ENCODE peak calls at places on chromosomes 4 and X, in six cellular contexts. One of them, this sample, is unnamed.

GRCh38 chr4:56641494-56642051 is 39.5 kb downstream of the HOPX start:
- DNase-seq in HepG2: no peak
- DNase-seq in endothelial cell of umbilical vein: peak
- DNase-seq in K562: no peak
- DNase-seq in A549: peak
- DNase-seq in GM12878: no peak
- DNase-seq in this sample: no peak

GRCh38 chrX:2705036-2705435 is 13.9 kb downstream of the CD99 start:
- DNase-seq in K562: no peak
- DNase-seq in GM12878: no peak
- DNase-seq in A549: no peak
- DNase-seq in endothelial cell of umbilical vein: peak
- DNase-seq in HepG2: no peak
- DNase-seq in this sample: no peak

GRCh38 chrX:69616520-69617203 is 749 bp downstream of the EDA start:
- DNase-seq in GM12878: no peak
- DNase-seq in HepG2: peak
- DNase-seq in A549: no peak
- DNase-seq in endothelial cell of umbilical vein: peak
- DNase-seq in K562: no peak
- DNase-seq in this sample: no peak

GRCh38 chr4:183832776-183833450 is 72.2 kb upstream of the STOX2 start:
- DNase-seq in endothelial cell of umbilical vein: no peak
- DNase-seq in HepG2: no peak
- DNase-seq in A549: no peak
- DNase-seq in GM12878: no peak
- DNase-seq in K562: no peak
- DNase-seq in this sample: no peak

GRCh38 chr4:13036841-13037240 is 447.3 kb downstream of the RAB28 start:
- DNase-seq in A549: no peak
- DNase-seq in GM12878: no peak
- DNase-seq in endothelial cell of umbilical vein: no peak
- DNase-seq in K562: no peak
- DNase-seq in HepG2: no peak
- DNase-seq in this sample: no peak

GRCh38 chr4:88705223-88705622 is 7.6 kb upstream of the NAP1L5 start:
- DNase-seq in GM12878: no peak
- DNase-seq in A549: no peak
- DNase-seq in HepG2: no peak
- DNase-seq in K562: no peak
- DNase-seq in endothelial cell of umbilical vein: no peak
- DNase-seq in this sample: no peak

GRCh38 chrX:131746491-131746968 is 202.7 kb downstream of the OR13H1 start:
- DNase-seq in A549: peak
- DNase-seq in GM12878: peak
- DNase-seq in HepG2: no peak
- DNase-seq in endothelial cell of umbilical vein: no peak
- DNase-seq in K562: peak
- DNase-seq in this sample: no peak

GRCh38 chr4:139934336-139934735 is 219.6 kb downstream of the MAML3 start:
- DNase-seq in K562: no peak
- DNase-seq in A549: no peak
- DNase-seq in HepG2: no peak
- DNase-seq in GM12878: no peak
- DNase-seq in endothelial cell of umbilical vein: no peak
- DNase-seq in this sample: no peak

GRCh38 chrX:12007881-12008280 is 130.4 kb upstream of the FRMPD4 start:
- DNase-seq in endothelial cell of umbilical vein: peak
- DNase-seq in GM12878: no peak
- DNase-seq in A549: peak
- DNase-seq in K562: no peak
- DNase-seq in HepG2: no peak
- DNase-seq in this sample: peak

GRCh38 chr4:13980317-13980716 is 352.8 kb upstream of the BOD1L1 start:
- DNase-seq in GM12878: no peak
- DNase-seq in endothelial cell of umbilical vein: no peak
- DNase-seq in HepG2: no peak
- DNase-seq in A549: no peak
- DNase-seq in K562: no peak
- DNase-seq in this sample: peak

GRCh38 chrX:151713859-151714258 is 2.0 kb upstream of the FATE1 start:
- DNase-seq in HepG2: peak
- DNase-seq in A549: peak
- DNase-seq in endothelial cell of umbilical vein: no peak
- DNase-seq in K562: peak
- DNase-seq in GM12878: no peak
- DNase-seq in this sample: peak

GRCh38 chrX:154987940-154988339 is 34.6 kb downstream of the F8 start:
- DNase-seq in HepG2: peak
- DNase-seq in endothelial cell of umbilical vein: no peak
- DNase-seq in K562: no peak
- DNase-seq in A549: no peak
- DNase-seq in GM12878: no peak
- DNase-seq in this sample: no peak

GRCh38 chr4:147617841-147618421 is 734 bp downstream of the TMEM184C start:
- DNase-seq in HepG2: no peak
- DNase-seq in GM12878: peak
- DNase-seq in A549: peak
- DNase-seq in endothelial cell of umbilical vein: no peak
- DNase-seq in K562: no peak
- DNase-seq in this sample: no peak

GRCh38 chr4:153034681-153035080 is 98.6 kb downstream of the FHDC1 start:
- DNase-seq in GM12878: no peak
- DNase-seq in A549: no peak
- DNase-seq in endothelial cell of umbilical vein: no peak
- DNase-seq in HepG2: no peak
- DNase-seq in K562: no peak
- DNase-seq in this sample: no peak

GRCh38 chr4:187258651-187259401 is 535.2 kb upstream of the FAT1 start:
- DNase-seq in A549: no peak
- DNase-seq in K562: no peak
- DNase-seq in HepG2: no peak
- DNase-seq in GM12878: no peak
- DNase-seq in endothelial cell of umbilical vein: no peak
- DNase-seq in this sample: no peak

GRCh38 chr4:187251896-187252295 is 528.2 kb upstream of the FAT1 start:
- DNase-seq in A549: no peak
- DNase-seq in GM12878: no peak
- DNase-seq in endothelial cell of umbilical vein: no peak
- DNase-seq in K562: no peak
- DNase-seq in HepG2: no peak
- DNase-seq in this sample: peak

DNA sequence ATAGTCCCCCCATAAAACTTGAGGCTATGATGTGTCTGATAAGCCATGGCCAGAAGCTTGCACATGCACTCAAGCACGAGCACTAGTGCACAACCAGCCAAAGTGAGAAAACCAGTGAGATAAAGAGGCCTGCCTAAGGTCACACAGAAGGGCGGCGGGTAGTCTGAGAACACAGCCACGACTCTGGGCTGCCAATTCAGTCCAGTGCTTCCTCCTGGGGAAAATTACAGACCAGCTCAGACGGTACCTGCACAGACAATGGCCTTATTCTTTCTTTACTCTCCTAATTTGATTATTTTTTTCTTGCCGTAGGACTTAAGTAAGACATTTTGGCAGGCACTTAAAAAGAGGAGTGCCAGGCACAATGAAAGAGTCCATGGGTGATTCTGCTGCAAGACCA is 533.2 kb upstream of the FAT1 start:
- DNase-seq in endothelial cell of umbilical vein: no peak
- DNase-seq in GM12878: no peak
- DNase-seq in HepG2: no peak
- DNase-seq in A549: no peak
- DNase-seq in K562: no peak
- DNase-seq in this sample: no peak
- TF ChIP-seq MYC in endothelial cell of umbilical vein: no peak
- TF ChIP-seq MYC in GM12878: no peak
- TF ChIP-seq MYC in HepG2: no peak
- TF ChIP-seq MYC in A549: no peak
- TF ChIP-seq MYC in K562: no peak
- TF ChIP-seq MYC in this sample: no peak

GRCh38 chrX:54449929-54450328 is 9.7 kb downstream of the TSR2 start:
- DNase-seq in A549: no peak
- DNase-seq in GM12878: no peak
- DNase-seq in endothelial cell of umbilical vein: no peak
- DNase-seq in HepG2: no peak
- DNase-seq in K562: no peak
- DNase-seq in this sample: no peak

GRCh38 chrX:54447461-54447860 is 7.3 kb downstream of the TSR2 start:
- DNase-seq in endothelial cell of umbilical vein: no peak
- DNase-seq in K562: no peak
- DNase-seq in HepG2: no peak
- DNase-seq in A549: peak
- DNase-seq in GM12878: no peak
- DNase-seq in this sample: peak

DNA sequence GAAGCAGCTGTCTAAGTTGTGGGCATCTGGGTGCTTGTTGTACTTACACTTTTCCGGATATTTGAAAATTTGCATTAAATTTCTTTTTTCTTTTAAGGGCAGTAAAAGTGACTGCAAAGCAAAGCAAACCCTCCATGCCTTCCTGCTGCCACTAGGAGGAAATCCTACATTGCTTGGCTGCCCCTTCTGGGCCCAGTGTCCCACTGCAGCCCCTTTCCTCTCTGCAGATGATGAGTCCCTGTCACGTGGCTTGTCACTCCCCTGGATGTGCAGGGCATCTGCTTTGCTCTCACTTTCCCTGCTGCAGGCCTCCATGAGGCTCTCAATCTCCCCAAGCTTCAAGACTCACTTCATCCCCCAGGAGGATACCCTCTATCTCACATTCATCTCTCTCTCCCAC is 12.7 kb downstream of the TSR2 start:
- DNase-seq in A549: peak
- DNase-seq in endothelial cell of umbilical vein: no peak
- DNase-seq in HepG2: peak
- DNase-seq in GM12878: no peak
- DNase-seq in K562: peak
- DNase-seq in this sample: peak
- TF ChIP-seq CTCF in A549: no peak
- TF ChIP-seq CTCF in endothelial cell of umbilical vein: no peak
- TF ChIP-seq CTCF in HepG2: no peak
- TF ChIP-seq CTCF in GM12878: no peak
- TF ChIP-seq CTCF in K562: peak
- TF ChIP-seq CTCF in this sample: peak

GRCh38 chr4:159158083-159158617 is 55.3 kb downstream of the RAPGEF2 start:
- DNase-seq in GM12878: no peak
- DNase-seq in endothelial cell of umbilical vein: peak
- DNase-seq in A549: no peak
- DNase-seq in HepG2: no peak
- DNase-seq in K562: no peak
- DNase-seq in this sample: no peak

GRCh38 chr4:159162576-159162975 is 59.7 kb downstream of the RAPGEF2 start:
- DNase-seq in HepG2: no peak
- DNase-seq in endothelial cell of umbilical vein: no peak
- DNase-seq in K562: no peak
- DNase-seq in GM12878: no peak
- DNase-seq in A549: no peak
- DNase-seq in this sample: no peak

GRCh38 chr4:159158989-159159388 is 56.1 kb downstream of the RAPGEF2 start:
- DNase-seq in HepG2: no peak
- DNase-seq in K562: no peak
- DNase-seq in A549: no peak
- DNase-seq in GM12878: no peak
- DNase-seq in endothelial cell of umbilical vein: peak
- DNase-seq in this sample: no peak

GRCh38 chr4:159160242-159160641 is 57.4 kb downstream of the RAPGEF2 start:
- DNase-seq in endothelial cell of umbilical vein: no peak
- DNase-seq in HepG2: no peak
- DNase-seq in K562: no peak
- DNase-seq in GM12878: no peak
- DNase-seq in A549: peak
- DNase-seq in this sample: no peak

DNA sequence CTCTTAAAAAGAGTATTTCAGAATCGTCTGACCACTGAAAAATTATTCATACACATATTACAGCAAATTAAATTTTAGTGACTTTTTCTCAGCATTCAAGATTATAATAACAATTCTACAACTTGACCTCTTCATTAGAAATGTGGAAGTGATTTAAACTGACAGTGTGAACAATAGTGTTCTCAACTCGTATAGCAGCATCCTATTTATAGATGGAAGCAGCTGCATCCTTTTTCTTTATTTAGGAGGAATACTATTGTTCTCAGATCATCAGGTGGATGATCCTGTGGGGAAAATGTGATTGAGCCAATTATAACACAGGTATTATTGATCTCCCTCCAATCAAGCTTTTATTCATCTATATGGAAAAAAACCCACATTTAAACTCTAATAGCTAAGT is 56.7 kb downstream of the RAPGEF2 start:
- DNase-seq in K562: no peak
- DNase-seq in HepG2: no peak
- DNase-seq in A549: no peak
- DNase-seq in GM12878: no peak
- DNase-seq in endothelial cell of umbilical vein: peak
- DNase-seq in this sample: no peak
- H3K4me3 ChIP-seq in K562: no peak
- H3K4me3 ChIP-seq in HepG2: no peak
- H3K4me3 ChIP-seq in A549: no peak
- H3K4me3 ChIP-seq in GM12878: no peak
- H3K4me3 ChIP-seq in endothelial cell of umbilical vein: no peak
- H3K4me3 ChIP-seq in this sample: no peak

GRCh38 chr4:951186-951585 is 18.9 kb downstream of the TMEM175 start:
- DNase-seq in K562: no peak
- DNase-seq in GM12878: no peak
- DNase-seq in A549: no peak
- DNase-seq in endothelial cell of umbilical vein: no peak
- DNase-seq in HepG2: no peak
- DNase-seq in this sample: no peak
- TF ChIP-seq MYC in K562: no peak
- TF ChIP-seq MYC in GM12878: no peak
- TF ChIP-seq MYC in A549: no peak
- TF ChIP-seq MYC in endothelial cell of umbilical vein: no peak
- TF ChIP-seq MYC in HepG2: no peak
- TF ChIP-seq MYC in this sample: no peak

GRCh38 chrX:47093248-47093647 is 15.0 kb downstream of the RGN start:
- DNase-seq in GM12878: no peak
- DNase-seq in A549: peak
- DNase-seq in K562: no peak
- DNase-seq in endothelial cell of umbilical vein: peak
- DNase-seq in HepG2: no peak
- DNase-seq in this sample: peak
- TF ChIP-seq CTCF in GM12878: peak
- TF ChIP-seq CTCF in A549: peak
- TF ChIP-seq CTCF in K562: peak
- TF ChIP-seq CTCF in endothelial cell of umbilical vein: peak
- TF ChIP-seq CTCF in HepG2: peak
- TF ChIP-seq CTCF in this sample: peak

GRCh38 chr4:132124624-132124974 is 1024.5 kb upstream of the PCDH10 start:
- DNase-seq in K562: no peak
- DNase-seq in A549: no peak
- DNase-seq in GM12878: no peak
- DNase-seq in endothelial cell of umbilical vein: no peak
- DNase-seq in HepG2: no peak
- DNase-seq in this sample: no peak
- H3K4me3 ChIP-seq in K562: no peak
- H3K4me3 ChIP-seq in A549: no peak
- H3K4me3 ChIP-seq in GM12878: no peak
- H3K4me3 ChIP-seq in endothelial cell of umbilical vein: no peak
- H3K4me3 ChIP-seq in HepG2: no peak
- H3K4me3 ChIP-seq in this sample: no peak

GRCh38 chrX:137236837-137237236 is 203.0 kb upstream of the GPR101 start:
- DNase-seq in K562: no peak
- DNase-seq in GM12878: no peak
- DNase-seq in endothelial cell of umbilical vein: no peak
- DNase-seq in HepG2: no peak
- DNase-seq in A549: no peak
- DNase-seq in this sample: no peak

GRCh38 chrX:137233478-137233877 is 199.7 kb upstream of the GPR101 start:
- DNase-seq in HepG2: no peak
- DNase-seq in GM12878: no peak
- DNase-seq in endothelial cell of umbilical vein: no peak
- DNase-seq in A549: no peak
- DNase-seq in K562: no peak
- DNase-seq in this sample: no peak

GRCh38 chrX:137234651-137235402 is 201.0 kb upstream of the GPR101 start:
- DNase-seq in endothelial cell of umbilical vein: no peak
- DNase-seq in K562: no peak
- DNase-seq in GM12878: no peak
- DNase-seq in HepG2: no peak
- DNase-seq in A549: no peak
- DNase-seq in this sample: no peak
- TF ChIP-seq MYC in endothelial cell of umbilical vein: no peak
- TF ChIP-seq MYC in K562: no peak
- TF ChIP-seq MYC in GM12878: no peak
- TF ChIP-seq MYC in HepG2: no peak
- TF ChIP-seq MYC in A549: no peak
- TF ChIP-seq MYC in this sample: no peak